ENCODE peak calls at places on chromosomes 4 and X, in seven cellular contexts. M, B, E, U, H, X and S are unnamed samples.

GRCh38 chrX:123959281-123960063 is 2.0 kb upstream of the STAG2 start:
- DNase-seq in M (peak; percentile 63), B (peak; percentile 64), E (no peak), U (no peak), H (no peak), X (no peak), S (peak; percentile 53)

GRCh38 chr4:87038837-87039715 is 104.3 kb downstream of the AFF1 start:
- DNase-seq in M (peak; percentile 86), B (peak; percentile 60), E (peak; percentile 91), U (peak; percentile 61), H (no peak), X (no peak), S (peak; percentile 83)

GRCh38 chr4:80307774-80308465 is 27.6 kb upstream of the CFAP299 start:
- DNase-seq in M (no peak), B (no peak), E (peak; percentile 79), U (no peak), H (no peak), X (no peak), S (peak; percentile 78)

GRCh38 chr4:127856485-127857447 is 23.9 kb upstream of the PLK4 start:
- DNase-seq in M (no peak), B (no peak), E (peak; percentile 93), U (no peak), H (peak; percentile 45), X (peak; percentile 49), S (peak; percentile 63)

GRCh38 chrX:136268051-136269048 is 17.1 kb upstream of the MAP7D3 start:
- DNase-seq in M (peak; percentile 34), B (peak; percentile 52), E (peak; percentile 50), U (no peak), H (peak; percentile 32), X (peak; percentile 26), S (peak; percentile 55)

GRCh38 chr4:28677808-28678207 is 1817.2 kb downstream of the STIM2 start:
- DNase-seq in M (no peak), B (no peak), E (no peak), U (no peak), H (no peak), X (no peak), S (no peak)

GRCh38 chr4:84497220-84497834 is 1.8 kb downstream of the NKX6-1 start:
- DNase-seq in M (no peak), B (no peak), E (peak; percentile 2), U (peak; percentile 36), H (no peak), X (peak; percentile 27), S (no peak)

GRCh38 chr4:85929926-85930325 is 429.9 kb downstream of the MAPK10 start:
- DNase-seq in M (peak; percentile 19), B (peak; percentile 18), E (no peak), U (no peak), H (no peak), X (no peak), S (no peak)

GRCh38 chr4:98557497-98557896 is 100.9 kb downstream of the TSPAN5 start:
- DNase-seq in M (no peak), B (peak; percentile 52), E (peak; percentile 75), U (no peak), H (no peak), X (no peak), S (peak; percentile 82)

GRCh38 chr4:123990310-123990709 is 593.7 kb downstream of the SPRY1 start:
- DNase-seq in M (no peak), B (no peak), E (no peak), U (no peak), H (no peak), X (no peak), S (no peak)

GRCh38 chrX:107675823-107676555 is 47.7 kb downstream of the PRPS1 start:
- DNase-seq in M (peak; percentile 64), B (no peak), E (peak; percentile 35), U (no peak), H (no peak), X (no peak), S (peak; percentile 65)

GRCh38 chr4:86608757-86609375 is 14.8 kb downstream of the PTPN13 start:
- DNase-seq in M (no peak), B (no peak), E (peak; percentile 49), U (no peak), H (no peak), X (no peak), S (no peak)

GRCh38 chr4:37715889-37716402 is 29.8 kb upstream of the RELL1 start:
- DNase-seq in M (no peak), B (no peak), E (peak; percentile 66), U (no peak), H (peak; percentile 62), X (peak; percentile 39), S (peak; percentile 77)

GRCh38 chr4:23934915-23935314 is 45.1 kb upstream of the PPARGC1A start:
- DNase-seq in M (peak; percentile 84), B (no peak), E (peak; percentile 87), U (no peak), H (no peak), X (no peak), S (peak; percentile 96)

GRCh38 chr4:37827030-37827705 is 682 bp downstream of the PGM2 start:
- DNase-seq in M (no peak), B (no peak), E (peak; percentile 61), U (no peak), H (peak; percentile 28), X (peak; percentile 45), S (peak; percentile 63)

GRCh38 chrX:27728291-27728690 is 79.5 kb upstream of the MAGEB10 start:
- DNase-seq in M (no peak), B (peak; percentile 2), E (peak; percentile 42), U (no peak), H (no peak), X (no peak), S (peak; percentile 73)

GRCh38 chr4:84530871-84531270 is 31.8 kb upstream of the NKX6-1 start:
- DNase-seq in M (no peak), B (peak; percentile 18), E (peak; percentile 19), U (no peak), H (no peak), X (no peak), S (peak; percentile 70)

GRCh38 chr4:76430519-76431388 is 4.3 kb upstream of the SHROOM3 start:
- DNase-seq in M (no peak), B (peak; percentile 33), E (peak; percentile 60), U (no peak), H (peak; percentile 58), X (peak; percentile 65), S (peak; percentile 66)

GRCh38 chr4:76439491-76439890 is 4.5 kb downstream of the SHROOM3 start:
- DNase-seq in M (no peak), B (no peak), E (no peak), U (no peak), H (no peak), X (no peak), S (no peak)

GRCh38 chr4:76434901-76435688 is at the start of gene SHROOM3:
- DNase-seq in M (peak; percentile 50), B (no peak), E (no peak), U (no peak), H (no peak), X (no peak), S (peak; percentile 71)

GRCh38 chr4:76435689-76436176 is 704 bp downstream of the SHROOM3 start:
- DNase-seq in M (no peak), B (no peak), E (no peak), U (no peak), H (no peak), X (no peak), S (no peak)
- TF ChIP-seq CTCF in M (no peak), B (no peak), E (no peak), U (peak; percentile 42), H (no peak), X (no peak), S (no peak)

GRCh38 chrX:105701310-105702052 is 120.9 kb upstream of the NRK start:
- DNase-seq in M (no peak), B (no peak), E (no peak), U (no peak), H (no peak), X (no peak), S (peak; percentile 14)
- TF ChIP-seq CTCF in M (no peak), B (no peak), E (peak; percentile 7), U (peak; percentile 59), H (no peak), X (no peak), S (peak; percentile 30)

GRCh38 chr4:6474705-6475457 is 2.5 kb upstream of the PPP2R2C start:
- DNase-seq in M (no peak), B (no peak), E (no peak), U (peak; percentile 7), H (no peak), X (no peak), S (no peak)

GRCh38 chr4:6472387-6473263 is at the start of gene PPP2R2C:
- DNase-seq in M (no peak), B (peak; percentile 26), E (no peak), U (peak; percentile 42), H (peak; percentile 46), X (peak; percentile 45), S (peak; percentile 26)

GRCh38 chr4:6473264-6474052 is 1.0 kb upstream of the PPP2R2C start:
- DNase-seq in M (no peak), B (no peak), E (no peak), U (peak; percentile 32), H (peak; percentile 27), X (no peak), S (no peak)

GRCh38 chr4:6475492-6476020 is 3.1 kb upstream of the PPP2R2C start:
- DNase-seq in M (no peak), B (no peak), E (no peak), U (peak; percentile 5), H (no peak), X (no peak), S (no peak)

DNA sequence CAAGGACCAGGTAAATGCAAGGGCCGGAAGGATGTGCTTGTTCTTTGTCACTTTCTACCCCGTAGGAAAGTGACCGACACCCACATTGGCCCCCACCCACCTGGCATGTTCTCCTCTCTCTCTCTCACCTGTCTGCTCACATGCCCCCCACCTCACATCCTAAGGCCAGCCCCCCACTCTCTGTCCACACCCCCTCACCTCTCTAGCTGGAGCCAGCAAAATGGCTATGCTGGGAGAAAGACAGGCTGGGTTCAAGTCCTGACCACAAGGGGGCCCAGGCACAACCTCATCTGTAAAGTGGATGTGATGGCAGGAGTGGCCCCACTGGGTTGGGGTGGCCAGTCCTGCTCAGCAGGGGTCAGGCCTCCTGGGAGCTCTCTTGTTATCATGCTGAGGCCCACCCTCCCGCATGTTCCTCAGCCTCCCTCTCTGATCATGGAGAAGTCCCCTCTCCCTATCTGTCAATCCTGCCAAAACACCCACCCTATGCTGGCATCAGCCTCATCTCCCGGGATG is 1.7 kb upstream of the PPP2R2C start:
- DNase-seq in M (no peak), B (peak; percentile 56), E (no peak), U (peak; percentile 62), H (no peak), X (no peak), S (peak; percentile 34)
- TF ChIP-seq CTCF in M (no peak), B (peak; percentile 22), E (peak; percentile 9), U (peak; percentile 62), H (no peak), X (peak; percentile 19), S (peak; percentile 24)

DNA sequence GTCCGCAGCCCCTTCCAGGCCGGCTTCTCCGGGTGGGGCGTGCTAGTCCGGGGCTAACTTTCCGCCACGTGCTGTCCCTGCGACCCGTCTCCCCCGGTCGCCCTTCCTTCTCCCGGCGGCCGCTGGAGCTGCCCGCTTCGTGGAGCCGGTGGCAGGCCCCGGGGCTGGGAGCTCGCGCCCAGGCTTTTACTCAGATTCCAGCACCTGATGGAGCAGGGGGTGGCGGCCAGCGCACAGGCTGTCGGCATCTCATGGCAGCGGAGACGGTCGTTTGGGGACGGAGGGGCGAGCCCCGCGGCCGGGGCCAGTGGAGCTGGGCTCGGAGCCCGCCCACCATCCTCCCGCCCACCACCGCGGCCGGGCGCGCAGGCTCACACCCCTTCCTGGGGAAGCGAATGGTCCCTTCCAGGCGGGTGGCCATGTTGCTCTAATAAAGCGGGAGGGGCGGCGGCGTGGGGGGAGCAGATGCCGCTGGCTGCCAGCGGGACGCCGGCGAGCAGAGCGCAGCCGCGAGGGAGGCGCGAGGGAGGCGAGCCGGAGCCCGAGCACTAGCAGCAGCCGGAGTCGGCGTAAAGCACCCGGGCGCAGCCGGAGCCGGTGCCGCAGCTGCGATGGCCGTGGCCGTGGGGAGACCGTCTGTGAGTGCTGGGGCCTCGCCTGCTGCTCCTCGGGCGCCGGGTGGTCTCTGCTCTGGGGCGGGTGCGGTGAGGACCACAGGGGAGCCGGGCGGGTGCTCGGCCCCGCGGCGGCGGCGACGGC is at the start of gene SEPTIN11:
- DNase-seq in M (peak; percentile 95), B (peak; percentile 90), E (peak; percentile 93), U (peak; percentile 89), H (peak; percentile 96), X (peak; percentile 98), S (peak; percentile 93)
- TF ChIP-seq CTCF in M (no peak), B (no peak), E (no peak), U (no peak), H (no peak), X (no peak), S (no peak)